ENCODE peak calls at places on chromosome 12, in six cellular contexts. Q is progenitor cell of endocrine pancreas; O is upper lobe of right lung; C is AG09319; J is psoas muscle; N is CD4-positive, alpha-beta T cell. T is an unnamed sample.

GRCh38 chr12:105822131-105823103 is 316.3 kb downstream of the NUAK1 start:
- DNase-seq in C (no peak), O (no peak), Q (no peak), J (no peak), N (no peak), T (no peak)

GRCh38 chr12:122981036-122981471 is 573 bp downstream of the ARL6IP4 start:
- DNase-seq in C (no peak), J (no peak), Q (no peak), O (no peak), N (no peak), T (no peak)

GRCh38 chr12:14261861-14262260 is 103.6 kb upstream of the ATF7IP start:
- DNase-seq in J (no peak), N (no peak), Q (no peak), O (no peak), C (no peak), T (no peak)

GRCh38 chr12:59452746-59453145 is 143.1 kb upstream of the SLC16A7 start:
- DNase-seq in C (peak; percentile 11), O (no peak), Q (no peak), N (no peak), J (no peak), T (no peak)

GRCh38 chr12:66453111-66453510 is 150.8 kb downstream of the HELB start:
- DNase-seq in J (no peak), C (no peak), Q (no peak), O (no peak), N (no peak), T (no peak)

GRCh38 chr12:52156757-52157565 is 34.9 kb downstream of the KRT80 start:
- DNase-seq in Q (peak; percentile 81), N (peak; percentile 66), O (peak; percentile 88), J (peak; percentile 74), C (no peak), T (peak; percentile 67)

GRCh38 chr12:91202390-91202789 is 19.8 kb upstream of the DCN start:
- DNase-seq in C (no peak), N (no peak), Q (no peak), J (no peak), O (no peak), T (no peak)

GRCh38 chr12:49864817-49865090 is 21.8 kb upstream of the BCDIN3D start:
- DNase-seq in J (no peak), C (no peak), N (no peak), Q (no peak), O (no peak), T (no peak)

GRCh38 chr12:49233842-49234526 is 30.9 kb upstream of the TUBA1C start:
- DNase-seq in J (peak; percentile 42), Q (no peak), N (no peak), C (no peak), O (peak; percentile 88), T (peak; percentile 20)

GRCh38 chr12:43332977-43333649 is 218.9 kb downstream of the ADAMTS20 start:
- DNase-seq in O (no peak), J (no peak), N (no peak), Q (no peak), C (no peak), T (no peak)

GRCh38 chr12:4951601-4952000 is 41.9 kb downstream of the KCNA1 start:
- DNase-seq in C (no peak), Q (no peak), N (no peak), J (no peak), O (no peak), T (no peak)

GRCh38 chr12:22048351-22049041 is 2.5 kb downstream of the CMAS start:
- DNase-seq in N (no peak), Q (no peak), O (no peak), J (no peak), C (no peak), T (no peak)

GRCh38 chr12:11813422-11813813 is 163.9 kb downstream of the ETV6 start:
- DNase-seq in Q (no peak), J (no peak), N (no peak), C (no peak), O (no peak), T (no peak)

GRCh38 chr12:101407438-101408345 is at the start of gene ARL1:
- DNase-seq in N (peak; percentile 65), Q (peak; percentile 67), C (peak; percentile 66), O (peak; percentile 95), J (peak; percentile 90), T (peak; percentile 73)

GRCh38 chr12:16602412-16602811 is 3.5 kb downstream of the LMO3 start:
- DNase-seq in C (no peak), N (no peak), Q (no peak), J (no peak), O (no peak), T (no peak)

GRCh38 chr12:116320839-116321238 is 43.3 kb upstream of the MED13L start:
- DNase-seq in J (no peak), Q (no peak), C (no peak), N (no peak), O (no peak), T (no peak)

GRCh38 chr12:79217306-79217705 is 352.7 kb downstream of the SYT1 start:
- DNase-seq in J (no peak), O (no peak), Q (no peak), N (no peak), C (no peak), T (no peak)

GRCh38 chr12:42587564-42588307 is 1.8 kb downstream of the PRICKLE1 start:
- DNase-seq in Q (no peak), C (no peak), O (no peak), J (no peak), N (no peak), T (no peak)

GRCh38 chr12:102873077-102873476 is 44.0 kb downstream of the PAH start:
- DNase-seq in O (no peak), N (no peak), C (no peak), Q (no peak), J (no peak), T (no peak)

GRCh38 chr12:102874819-102875218 is 42.2 kb downstream of the PAH start:
- DNase-seq in Q (no peak), N (no peak), O (no peak), C (no peak), J (peak; percentile 29), T (no peak)

GRCh38 chr12:102879144-102879763 is 37.8 kb downstream of the PAH start:
- DNase-seq in N (no peak), Q (no peak), C (peak; percentile 15), J (peak; percentile 22), O (no peak), T (no peak)

GRCh38 chr12:102880783-102881182 is 36.3 kb downstream of the PAH start:
- DNase-seq in O (no peak), N (no peak), Q (no peak), J (no peak), C (no peak), T (no peak)

DNA sequence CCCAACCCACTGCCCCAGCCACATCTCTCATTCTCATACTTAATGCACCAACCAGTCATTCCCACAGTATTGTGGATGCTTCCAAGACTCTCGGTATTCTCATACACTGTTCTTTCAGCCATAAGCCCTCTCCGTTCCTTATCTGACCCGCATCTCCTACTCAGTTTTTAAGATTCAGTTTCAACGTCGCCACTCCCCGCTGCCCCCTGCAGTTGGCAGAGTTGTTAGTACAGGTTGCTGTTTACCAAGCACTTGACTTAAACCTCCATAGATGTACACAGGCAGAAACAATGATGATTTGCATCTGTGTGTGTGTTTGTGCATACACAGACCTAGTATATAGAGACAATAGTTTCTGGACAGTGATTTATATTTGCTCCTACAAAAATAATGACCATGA is 40.2 kb downstream of the PAH start:
- DNase-seq in O (no peak), N (no peak), Q (no peak), J (no peak), C (no peak), T (no peak)
- TF ChIP-seq CTCF in O (no peak), N (no peak), Q (no peak), J (no peak), C (no peak), T (no peak)

DNA sequence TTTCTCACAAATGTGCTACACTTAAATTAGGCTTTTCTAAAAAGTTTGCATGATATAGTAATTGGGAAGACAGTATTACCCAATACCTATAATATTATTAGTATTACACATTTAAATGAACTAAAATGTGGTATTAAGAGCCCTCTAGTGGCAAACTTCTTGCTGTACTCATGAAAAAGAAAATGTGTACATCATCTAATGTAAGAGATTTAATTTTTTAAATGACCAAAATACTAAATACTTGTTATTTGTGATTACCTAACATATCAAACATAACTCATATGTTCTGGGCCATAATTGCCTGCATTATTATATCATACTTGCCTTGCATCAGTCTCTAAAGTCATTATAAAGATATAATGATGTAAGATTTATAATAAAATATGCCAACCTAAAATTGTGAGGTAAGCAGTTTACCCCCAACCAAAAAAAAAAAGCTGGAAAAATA is 64.2 kb downstream of the DNAI7 start:
- DNase-seq in O (no peak), N (no peak), J (no peak), C (peak; percentile 7), Q (no peak), T (no peak)
- TF ChIP-seq CTCF in O (peak; percentile 79), N (peak; percentile 87), J (peak; percentile 71), C (peak; percentile 55), Q (peak; percentile 96), T (peak; percentile 86)

DNA sequence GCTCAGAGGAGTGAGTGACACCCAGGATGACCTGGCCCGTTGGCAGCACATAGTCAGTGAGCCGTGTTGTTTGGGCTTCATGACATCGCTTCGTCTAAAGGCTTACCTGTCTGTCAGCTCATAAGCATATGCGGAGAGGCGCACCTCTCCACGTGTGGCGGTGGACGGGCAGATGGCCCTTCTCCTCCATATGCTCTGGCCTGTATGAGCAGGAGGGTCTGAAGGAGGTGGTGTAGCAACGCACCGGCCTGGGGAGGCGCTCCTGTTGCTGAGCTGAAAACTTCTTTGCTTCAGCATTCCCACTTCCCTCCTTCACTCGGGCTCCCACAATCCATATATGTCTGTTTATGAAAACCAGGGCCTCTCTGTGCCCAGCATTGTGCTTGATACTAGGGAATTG is 186.1 kb downstream of the TSPAN9 start:
- DNase-seq in N (no peak), O (no peak), Q (no peak), C (no peak), J (no peak), T (no peak)
- TF ChIP-seq CTCF in N (no peak), O (no peak), Q (no peak), C (no peak), J (no peak), T (no peak)

GRCh38 chr12:124059752-124060151 is 86.7 kb downstream of the ZNF664 start:
- DNase-seq in J (no peak), Q (no peak), O (no peak), N (no peak), C (no peak), T (no peak)

GRCh38 chr12:124055066-124055465 is 82.1 kb downstream of the ZNF664 start:
- DNase-seq in C (no peak), N (no peak), O (no peak), J (no peak), Q (no peak), T (no peak)

GRCh38 chr12:124057691-124058090 is 84.7 kb downstream of the ZNF664 start:
- DNase-seq in O (no peak), Q (no peak), J (no peak), C (no peak), N (no peak), T (no peak)

GRCh38 chr12:124049451-124050094 is 76.6 kb downstream of the ZNF664 start:
- DNase-seq in N (no peak), C (no peak), O (no peak), Q (no peak), J (no peak), T (no peak)

DNA sequence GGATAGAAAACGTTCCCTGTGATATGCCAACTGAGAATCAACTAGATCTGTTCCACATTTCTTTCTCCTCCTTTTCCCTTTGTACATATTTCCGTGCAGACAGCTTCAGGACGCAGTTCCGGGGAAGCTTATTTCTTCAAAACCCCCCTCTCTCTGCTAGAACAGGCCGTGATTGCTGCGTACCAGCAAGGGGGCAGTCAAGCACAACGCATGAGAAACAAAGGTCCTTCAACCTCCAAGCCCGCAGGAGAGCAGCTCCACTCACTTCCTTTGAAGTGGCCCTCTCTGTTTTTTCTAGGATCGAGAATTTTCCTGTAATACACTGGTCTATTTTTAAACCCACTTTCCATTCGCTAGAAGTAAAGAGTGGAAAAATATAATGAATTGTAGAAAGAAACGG is 80.8 kb downstream of the ZNF664 start:
- DNase-seq in O (no peak), N (no peak), C (peak; percentile 30), J (peak; percentile 24), Q (no peak), T (no peak)
- TF ChIP-seq CTCF in O (peak; percentile 70), N (no peak), C (peak; percentile 72), J (peak; percentile 71), Q (peak; percentile 66), T (no peak)